ENCODE peak calls at places on chromosomes 3 and 15, in seven cellular contexts. E is A549; G is CD8-positive, alpha-beta memory T cell; Q is mucosa of descending colon; D is SK-N-SH; L is lower lobe of right lung; F is Karpas-422. H is an unnamed sample.

GRCh38 chr15:48355377-48355776 is 24.1 kb downstream of the DUT start:
- DNase-seq in F (no peak), D (no peak), G (no peak), L (no peak), Q (no peak), E (no peak), H (no peak)

GRCh38 chr3:69300296-69300695 is 85.6 kb downstream of the FRMD4B start:
- DNase-seq in Q (no peak), D (no peak), G (no peak), L (no peak), E (no peak), F (no peak), H (no peak)

GRCh38 chr3:168885028-168885427 is 778.5 kb downstream of the MECOM start:
- DNase-seq in Q (no peak), L (no peak), E (no peak), D (no peak), F (no peak), G (no peak), H (no peak)

GRCh38 chr3:47318921-47319320 is 36.2 kb downstream of the KLHL18 start:
- DNase-seq in D (no peak), Q (no peak), G (no peak), E (no peak), L (no peak), F (no peak), H (no peak)

GRCh38 chr15:69504352-69505040 is 51.9 kb downstream of the RPLP1 start:
- DNase-seq in Q (no peak), L (no peak), G (no peak), E (no peak), D (no peak), F (no peak), H (no peak)

GRCh38 chr15:52649686-52650085 is 29.5 kb downstream of the ATOSA start:
- DNase-seq in G (no peak), E (no peak), D (no peak), Q (no peak), F (no peak), L (no peak), H (no peak)

GRCh38 chr3:150238995-150239612 is 169.0 kb upstream of the TSC22D2 start:
- DNase-seq in G (no peak), D (no peak), Q (peak; percentile 54), E (peak; percentile 41), F (no peak), L (no peak), H (no peak)

GRCh38 chr15:68609618-68610017 is 30.8 kb downstream of the CORO2B start:
- DNase-seq in Q (no peak), L (no peak), G (no peak), D (no peak), E (no peak), F (no peak), H (no peak)

GRCh38 chr15:60120100-60120499 is 116.0 kb downstream of the FOXB1 start:
- DNase-seq in F (no peak), D (no peak), G (no peak), Q (no peak), E (no peak), L (no peak), H (no peak)

GRCh38 chr3:13950042-13950441 is 70.2 kb upstream of the WNT7A start:
- DNase-seq in Q (peak; percentile 6), F (no peak), E (no peak), L (no peak), D (peak; percentile 46), G (no peak), H (no peak)

GRCh38 chr3:50585919-50586762 is 16.8 kb downstream of the HEMK1 start:
- DNase-seq in F (no peak), L (no peak), D (no peak), E (no peak), G (no peak), Q (no peak), H (no peak)

GRCh38 chr3:21717272-21717671 is 33.7 kb downstream of the ZNF385D start:
- DNase-seq in E (no peak), D (no peak), G (no peak), F (no peak), L (no peak), Q (no peak), H (no peak)

GRCh38 chr3:88180398-88180999 is 30.7 kb downstream of the C3orf38 start:
- DNase-seq in E (peak; percentile 11), L (no peak), G (no peak), F (peak; percentile 84), Q (peak; percentile 24), D (peak; percentile 7), H (no peak)

GRCh38 chr3:61561374-61562041 is at the start of gene PTPRG:
- DNase-seq in D (peak; percentile 91), G (no peak), Q (peak; percentile 89), L (peak; percentile 85), E (peak; percentile 68), F (no peak), H (no peak)

GRCh38 chr3:186002884-186003472 is 65.2 kb upstream of the TRA2B start:
- DNase-seq in E (no peak), D (peak; percentile 30), F (peak; percentile 81), Q (peak; percentile 18), G (no peak), L (no peak), H (no peak)

GRCh38 chr3:149527531-149528343 is 53.2 kb downstream of the TM4SF4 start:
- DNase-seq in F (no peak), G (no peak), Q (no peak), E (peak; percentile 39), D (no peak), L (peak; percentile 70), H (no peak)

GRCh38 chr3:5047764-5048163 is 68.5 kb downstream of the BHLHE40 start:
- DNase-seq in E (no peak), Q (no peak), D (no peak), F (no peak), G (no peak), L (no peak), H (no peak)

GRCh38 chr3:177451940-177452484 is 254.7 kb upstream of the TBL1XR1 start:
- DNase-seq in D (peak; percentile 36), G (no peak), L (no peak), Q (no peak), E (no peak), F (no peak), H (no peak)

GRCh38 chr3:160259589-160259988 is 34.4 kb downstream of the C3orf80 start:
- DNase-seq in F (no peak), E (no peak), L (no peak), D (no peak), G (no peak), Q (no peak), H (no peak)

GRCh38 chr3:113664523-113665094 is 31.8 kb downstream of the USF3 start:
- DNase-seq in F (no peak), G (no peak), Q (no peak), D (no peak), L (no peak), E (no peak), H (no peak)

GRCh38 chr15:88718731-88719130 is 79.9 kb downstream of the ISG20 start:
- DNase-seq in E (no peak), F (no peak), D (no peak), L (no peak), G (no peak), Q (no peak), H (no peak)

GRCh38 chr3:191972714-191973398 is 511.9 kb downstream of the PYDC2 start:
- DNase-seq in D (no peak), E (no peak), G (no peak), L (no peak), Q (no peak), F (peak; percentile 51), H (no peak)

GRCh38 chr15:63870043-63870394 is 36.3 kb upstream of the HERC1 start:
- DNase-seq in E (no peak), F (no peak), G (no peak), D (no peak), Q (no peak), L (no peak), H (no peak)

GRCh38 chr3:13281657-13282527 is 138.2 kb downstream of the NUP210 start:
- DNase-seq in E (peak; percentile 74), Q (peak; percentile 14), G (no peak), D (peak; percentile 50), L (peak; percentile 50), F (no peak), H (no peak)

DNA sequence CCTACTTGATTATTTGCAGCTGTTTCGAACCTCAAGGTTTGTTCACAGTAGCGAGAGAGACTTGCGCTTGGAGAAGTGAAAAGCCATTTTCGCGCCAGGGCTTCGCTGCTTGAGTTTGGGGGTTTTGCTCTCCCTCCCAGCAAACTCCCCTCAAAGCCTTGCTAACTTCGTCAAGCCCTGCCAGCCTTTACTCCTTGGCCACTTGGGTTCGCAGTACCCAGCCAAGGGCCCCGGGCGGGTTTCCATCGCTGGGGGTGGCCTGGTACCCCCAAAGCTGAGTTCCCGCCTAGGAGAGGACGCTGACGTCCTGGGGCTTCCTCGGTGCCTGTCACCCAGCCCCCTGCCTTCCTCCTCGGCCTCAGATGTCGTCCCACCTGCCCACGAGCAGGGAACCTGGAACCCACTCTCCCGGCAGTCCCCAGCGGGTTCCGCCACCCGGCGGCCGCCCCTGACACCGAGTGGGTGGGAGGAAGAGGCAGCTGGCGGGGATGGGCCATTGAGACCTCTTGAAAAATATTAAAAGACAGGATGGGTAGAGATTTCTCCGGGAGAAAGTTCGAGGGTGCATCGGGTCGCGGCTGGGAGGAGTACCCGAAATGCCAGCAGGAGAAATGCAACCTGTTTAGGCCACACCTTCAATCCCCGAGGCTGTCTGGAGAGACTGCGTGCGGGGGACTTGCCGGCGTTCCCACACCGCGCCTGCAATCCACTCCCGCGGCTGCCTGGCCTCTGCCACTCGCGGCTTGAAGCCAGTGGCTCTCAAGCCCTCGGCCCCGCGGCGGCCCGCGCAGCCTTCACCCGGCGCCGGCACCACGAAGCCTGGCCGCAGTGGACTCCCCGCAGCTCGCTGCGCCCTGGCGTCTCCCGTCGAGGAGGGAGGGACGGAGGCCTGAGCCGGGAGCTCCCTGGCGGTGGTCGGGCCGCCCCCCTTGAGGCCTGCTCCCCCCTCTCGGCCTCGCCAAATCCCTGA is 8.8 kb upstream of the NR2F2 start:
- DNase-seq in G (no peak), E (no peak), D (no peak), L (peak; percentile 54), F (no peak), Q (no peak), H (no peak)
- H3K4me3 ChIP-seq in G (no peak overlapping the region), E (peak overlapping the region; percentile 22), D (no peak overlapping the region), L (peak overlapping the region; percentile 55), F (no peak overlapping the region), Q (no peak overlapping the region), H (no peak overlapping the region)

GRCh38 chr15:25192651-25193050 is 237.9 kb downstream of the SNRPN start:
- DNase-seq in D (no peak), Q (no peak), L (no peak), G (no peak), F (no peak), E (no peak), H (no peak)
- H3K9me3 ChIP-seq in D (no peaks in the 10 kb centered on the region), Q (peaks cover 98% of the 10 kb centered on the region), L (peaks cover 10% of the 10 kb centered on the region), G (no peaks in the 10 kb centered on the region), F (peaks cover 31% of the 10 kb centered on the region), E (no peaks in the 10 kb centered on the region), H (no peaks in the 10 kb centered on the region)

GRCh38 chr15:44662478-44663409 is 718 bp downstream of the SPG11 start:
- DNase-seq in L (peak; percentile 81), Q (peak; percentile 82), G (peak; percentile 93), F (peak; percentile 94), D (peak; percentile 71), E (peak; percentile 37), H (peak; percentile 85)
- H3K4me1 ChIP-seq in L (peaks cover 37% of the 10 kb centered on the region), Q (peaks cover 12% of the 10 kb centered on the region), G (peaks cover 55% of the 10 kb centered on the region), F (peaks cover 38% of the 10 kb centered on the region), D (peaks cover 7% of the 10 kb centered on the region), E (peaks cover 17% of the 10 kb centered on the region), H (peaks cover 60% of the 10 kb centered on the region)

DNA sequence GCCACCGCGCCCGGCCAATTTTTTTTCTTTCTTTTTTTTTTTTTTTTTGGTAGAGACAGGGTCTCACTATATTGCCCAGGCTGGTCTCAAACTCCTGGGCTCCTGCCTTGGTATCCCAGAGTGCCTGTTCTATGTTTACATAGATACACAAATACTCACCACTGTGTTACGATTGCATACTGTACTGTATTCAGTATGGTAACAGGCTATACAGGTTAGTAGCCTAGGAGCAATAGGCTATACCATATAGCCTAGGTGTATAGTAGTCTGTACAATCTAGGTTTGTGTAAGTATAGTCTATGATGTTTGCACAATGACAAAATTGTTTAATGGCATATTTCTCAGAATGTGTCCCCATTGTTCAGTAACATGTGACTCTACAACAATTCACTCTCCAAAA is 26.6 kb downstream of the CSTA start:
- DNase-seq in L (no peak), F (no peak), G (no peak), E (no peak), Q (no peak), D (no peak), H (no peak)
- H3K4me3 ChIP-seq in L (no peak overlapping the region), F (no peak overlapping the region), G (no peak overlapping the region), E (no peak overlapping the region), Q (no peak overlapping the region), D (no peak overlapping the region), H (no peak overlapping the region)